ENCODE peak calls at places on chromosomes 12 and 14, in five cellular contexts. R is progenitor cell of endocrine pancreas, W is WTC11, U is mammary epithelial cell, X is B cell. S is an unnamed sample.
A peak's percentile ranks its signal among the peaks of the same experiment; 100 is the strongest.

GRCh38 chr12:6110006-6110405 is 14.5 kb downstream of the VWF start:
- DNase-seq in U (no peak), X (no peak), R (no peak), W (no peak), S (no peak)

GRCh38 chr14:67623114-67623513 is 3.4 kb downstream of the ARG2 start:
- DNase-seq in R (no peak), X (no peak), U (peak; percentile 90), W (no peak), S (no peak)

GRCh38 chr12:106144847-106145246 is 6.1 kb upstream of the NUAK1 start:
- DNase-seq in U (peak; percentile 32), X (no peak), W (no peak), R (no peak), S (no peak)

GRCh38 chr14:64501326-64502171 is 2.1 kb downstream of the ZBTB25 start:
- DNase-seq in U (peak; percentile 76), W (no peak), X (no peak), R (no peak), S (no peak)

GRCh38 chr12:104407922-104408321 is 48.8 kb upstream of the CHST11 start:
- DNase-seq in U (no peak), R (no peak), X (no peak), W (no peak), S (no peak)

GRCh38 chr12:57983150-57983857 is 41.9 kb downstream of the ATP23 start:
- DNase-seq in U (peak; percentile 28), X (no peak), W (peak; percentile 42), R (no peak), S (no peak)

GRCh38 chr14:68137704-68138619 is 318.4 kb downstream of the RAD51B start:
- DNase-seq in U (peak; percentile 99), R (no peak), X (no peak), W (peak; percentile 70), S (no peak)

GRCh38 chr12:91633206-91633605 is 450.6 kb upstream of the DCN start:
- DNase-seq in R (no peak), U (no peak), W (no peak), X (no peak), S (no peak)

GRCh38 chr14:80930836-80931389 is 10.6 kb downstream of the CEP128 start:
- DNase-seq in U (peak; percentile 96), X (no peak), R (no peak), W (no peak), S (no peak)

GRCh38 chr14:64296561-64296960 is 2.4 kb upstream of the ESR2 start:
- DNase-seq in W (no peak), X (no peak), R (no peak), U (peak; percentile 73), S (no peak)

GRCh38 chr14:94584591-94585280 is 3.5 kb downstream of the SERPINA5 start:
- DNase-seq in W (no peak), U (no peak), X (no peak), R (no peak), S (no peak)

GRCh38 chr12:6378709-6379427 is 3.5 kb upstream of the SCNN1A start:
- DNase-seq in W (no peak), U (no peak), R (no peak), X (no peak), S (no peak)

GRCh38 chr12:6745751-6746525 is 7.0 kb downstream of the MLF2 start:
- DNase-seq in X (peak; percentile 76), W (no peak), U (peak; percentile 84), R (no peak), S (no peak)

GRCh38 chr12:108346022-108346633 is 7.0 kb upstream of the CMKLR1 start:
- DNase-seq in W (no peak), U (no peak), R (no peak), X (no peak), S (no peak)

GRCh38 chr12:12350868-12351463 is 924 bp upstream of the MANSC1 start:
- DNase-seq in W (no peak), U (peak; percentile 97), R (no peak), X (no peak), S (no peak)

GRCh38 chr14:33184587-33184986 is 245.9 kb downstream of the NPAS3 start:
- DNase-seq in X (no peak), R (no peak), U (no peak), W (no peak), S (no peak)

GRCh38 chr12:59719701-59720100 is 123.9 kb downstream of the SLC16A7 start:
- DNase-seq in R (no peak), U (no peak), W (no peak), X (no peak), S (no peak)

GRCh38 chr12:89117448-89118034 is 234.8 kb downstream of the DUSP6 start:
- DNase-seq in R (no peak), X (no peak), U (peak; percentile 93), W (no peak), S (no peak)

GRCh38 chr12:129063600-129063999 is 210.3 kb downstream of the GLT1D1 start:
- DNase-seq in W (no peak), X (no peak), U (no peak), R (no peak), S (no peak)

GRCh38 chr14:31339743-31340142 is 80.6 kb downstream of the HEATR5A start:
- DNase-seq in X (no peak), W (no peak), R (no peak), U (no peak), S (no peak)

GRCh38 chr14:73457935-73458218 is 469 bp downstream of the NUMB start:
- DNase-seq in U (peak; percentile 31), X (no peak), W (peak; percentile 38), R (no peak), S (no peak)

GRCh38 chr14:53265025-53265424 is 111.9 kb upstream of the DDHD1 start:
- DNase-seq in W (no peak), R (no peak), X (no peak), U (no peak), S (no peak)
- TF ChIP-seq CTCF in W (no peak), R (no peak), X (no peak), U (no peak), S (no peak)

GRCh38 chr12:72289633-72290032 is 17.5 kb downstream of the TRHDE start:
- DNase-seq in W (no peak), X (no peak), R (no peak), U (no peak), S (no peak)
- TF ChIP-seq CTCF in W (no peak), X (no peak), R (no peak), U (no peak), S (no peak)

GRCh38 chr12:2582631-2583616 is 211.8 kb upstream of the FKBP4 start:
- DNase-seq in W (peak; percentile 79), R (peak; percentile 84), X (peak; percentile 56), U (peak; percentile 25), S (peak; percentile 75)
- TF ChIP-seq CTCF in W (peak; percentile 91), R (peak; percentile 100), X (peak; percentile 59), U (peak; percentile 61), S (peak; percentile 79)

GRCh38 chr14:58695514-58695913 is 57.8 kb downstream of the DACT1 start:
- DNase-seq in X (no peak), R (no peak), W (no peak), U (no peak), S (no peak)
- TF ChIP-seq CTCF in X (no peak), R (no peak), W (no peak), U (no peak), S (no peak)

GRCh38 chr12:90275088-90275487 is 566.5 kb upstream of the ATP2B1 start:
- DNase-seq in X (no peak), R (no peak), U (no peak), W (no peak), S (no peak)

GRCh38 chr12:90268574-90268973 is 559.9 kb upstream of the ATP2B1 start:
- DNase-seq in U (no peak), R (no peak), W (no peak), X (no peak), S (no peak)

GRCh38 chr12:90280033-90280432 is 571.4 kb upstream of the ATP2B1 start:
- DNase-seq in R (no peak), X (no peak), U (peak; percentile 69), W (no peak), S (no peak)

DNA sequence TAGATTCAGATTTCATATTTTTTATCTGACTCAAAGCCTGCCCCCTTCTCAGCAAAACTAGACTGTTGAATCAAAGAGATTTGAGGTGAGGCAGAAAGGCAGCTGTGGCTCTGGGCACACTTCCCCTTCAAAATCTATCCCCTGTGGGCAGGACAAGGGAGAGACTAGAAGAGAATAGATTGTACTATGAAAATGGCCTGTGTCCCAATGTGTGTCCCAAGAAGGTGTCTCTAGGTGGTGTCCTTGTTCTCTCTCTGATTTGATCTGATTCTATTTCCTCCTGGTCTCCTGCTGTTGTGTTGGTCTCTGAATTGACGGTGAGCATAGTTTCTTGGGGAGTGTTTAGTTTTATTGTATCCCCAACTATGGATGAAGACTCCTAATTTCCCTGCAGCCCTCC is 565.8 kb upstream of the ATP2B1 start:
- DNase-seq in U (no peak), R (no peak), X (no peak), W (no peak), S (no peak)
- TF ChIP-seq CTCF in U (no peak), R (no peak), X (no peak), W (no peak), S (no peak)

DNA sequence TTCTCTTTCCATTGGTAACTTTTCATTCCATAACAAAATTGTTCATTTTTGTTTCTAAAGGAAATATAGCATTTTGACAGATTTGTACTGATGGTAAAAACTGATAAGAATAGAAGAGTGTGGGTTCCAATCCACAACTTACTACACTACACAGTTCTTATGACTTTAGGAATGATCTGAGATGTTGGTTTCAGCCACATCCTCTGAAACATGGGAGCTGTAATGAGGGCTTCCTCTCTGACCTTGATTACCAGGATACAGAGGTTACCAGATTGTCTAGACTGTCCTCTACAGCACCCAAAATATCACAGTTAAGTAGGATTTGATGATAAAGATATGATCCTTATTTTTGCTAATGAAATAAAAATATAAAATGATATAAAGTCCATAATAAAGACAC is 1184.6 kb downstream of the FLRT2 start:
- DNase-seq in U (no peak), R (no peak), X (no peak), W (no peak), S (no peak)
- TF ChIP-seq CTCF in U (no peak), R (no peak), X (no peak), W (no peak), S (no peak)

GRCh38 chr14:56687123-56687522 is 107.5 kb downstream of the TMEM260 start:
- DNase-seq in X (no peak), U (peak; percentile 11), W (no peak), R (no peak), S (no peak)

GRCh38 chr14:56686416-56686815 is 106.8 kb downstream of the TMEM260 start:
- DNase-seq in U (peak; percentile 19), W (peak; percentile 61), R (no peak), X (no peak), S (no peak)
- TF ChIP-seq CTCF in U (no peak), W (no peak), R (no peak), X (no peak), S (peak; percentile 81)

GRCh38 chr14:22973217-22974032 is 8.9 kb downstream of the AJUBA start:
- DNase-seq in W (peak; percentile 50), X (peak; percentile 62), U (peak; percentile 57), R (no peak), S (peak; percentile 51)
- TF ChIP-seq CTCF in W (peak; percentile 51), X (peak; percentile 79), U (peak; percentile 51), R (peak; percentile 71), S (peak; percentile 75)